ENCODE peak calls at places on chromosomes 5 and 9, in six cellular contexts. E, A, K, W, B and S are unnamed samples.

GRCh38 chr5:103617090-103617489 is 54.5 kb upstream of the NUDT12 start:
- DNase-seq in A (no peak), W (no peak), B (no peak), K (no peak), E (no peak), S (no peak)

GRCh38 chr9:93488239-93488638 is 34.9 kb upstream of the FAM120AOS start:
- DNase-seq in K (no peak), E (no peak), W (no peak), B (no peak), A (no peak), S (no peak)

GRCh38 chr9:15423328-15423985 is 781 bp downstream of the SNAPC3 start:
- DNase-seq in W (peak), E (no peak), A (no peak), K (peak), B (no peak), S (peak)

GRCh38 chr9:114754574-114754973 is 51.3 kb downstream of the TNFSF15 start:
- DNase-seq in A (no peak), K (no peak), B (no peak), W (no peak), E (no peak), S (no peak)

GRCh38 chr5:751496-751895 is 33.0 kb downstream of the ZDHHC11B start:
- DNase-seq in E (peak), K (no peak), B (peak), W (no peak), A (no peak), S (no peak)

GRCh38 chr5:126043684-126044083 is 379.5 kb upstream of the GRAMD2B start:
- DNase-seq in E (no peak), A (no peak), W (no peak), K (no peak), B (no peak), S (no peak)

GRCh38 chr5:150570333-150570732 is 62.4 kb downstream of the NDST1 start:
- DNase-seq in K (no peak), B (no peak), E (no peak), W (no peak), A (no peak), S (no peak)

GRCh38 chr5:112417931-112418358 is 1.1 kb downstream of the EPB41L4A start:
- DNase-seq in A (no peak), W (no peak), K (no peak), E (no peak), B (no peak), S (no peak)

GRCh38 chr5:10859393-10860195 is 98.6 kb upstream of the DAP start:
- DNase-seq in E (no peak), B (peak), A (no peak), K (no peak), W (no peak), S (no peak)

GRCh38 chr5:45596320-45596719 is 99.9 kb downstream of the HCN1 start:
- DNase-seq in E (no peak), B (no peak), K (no peak), W (no peak), A (no peak), S (no peak)

GRCh38 chr5:115415143-115415491 is 118.7 kb upstream of the CCDC112 start:
- DNase-seq in E (no peak), K (peak), W (peak), B (peak), A (no peak), S (peak)

GRCh38 chr9:136311433-136312375 is 7.8 kb upstream of the CCDC187 start:
- DNase-seq in W (peak), K (no peak), A (no peak), E (no peak), B (no peak), S (no peak)

GRCh38 chr5:16538001-16538400 is 72.4 kb upstream of the ZNF622 start:
- DNase-seq in E (no peak), K (no peak), A (no peak), B (no peak), W (no peak), S (no peak)

GRCh38 chr5:12214631-12215030 is 310.4 kb upstream of the CTNND2 start:
- DNase-seq in A (no peak), B (no peak), K (no peak), W (peak), E (no peak), S (no peak)

GRCh38 chr5:157247267-157247666 is 18.7 kb upstream of the CYFIP2 start:
- DNase-seq in A (no peak), E (no peak), B (peak), W (no peak), K (no peak), S (no peak)

GRCh38 chr5:82272957-82273356 is 5.2 kb downstream of the RPS23 start:
- DNase-seq in K (no peak), A (no peak), E (no peak), B (no peak), W (no peak), S (no peak)

GRCh38 chr5:35852084-35852734 is 4.5 kb upstream of the IL7R start:
- DNase-seq in B (no peak), K (no peak), A (no peak), W (peak), E (no peak), S (no peak)